ENCODE peak calls at places on chromosomes 4 and X, in four cellular contexts. One of them, this sample, is unnamed. For H3K4me1, the result is how much of the 10 kb centered on the place peaks cover.

GRCh38 chr4:81698536-81698935 is 226.8 kb upstream of the RASGEF1B start:
- DNase-seq in HepG2: no peak
- DNase-seq in GM12878: no peak
- DNase-seq in prostate gland: no peak
- DNase-seq in this sample: no peak

GRCh38 chr4:157447195-157447594 is 226.7 kb downstream of the GRIA2 start:
- DNase-seq in GM12878: no peak
- DNase-seq in prostate gland: no peak
- DNase-seq in HepG2: no peak
- DNase-seq in this sample: no peak

GRCh38 chr4:125432078-125432477 is 117.3 kb downstream of the FAT4 start:
- DNase-seq in HepG2: peak
- DNase-seq in prostate gland: no peak
- DNase-seq in GM12878: no peak
- DNase-seq in this sample: no peak

GRCh38 chr4:2261110-2261852 is 628 bp downstream of the MXD4 start:
- DNase-seq in HepG2: no peak
- DNase-seq in GM12878: no peak
- DNase-seq in prostate gland: no peak
- DNase-seq in this sample: peak

GRCh38 chrX:111652719-111653118 is 28.3 kb upstream of the ALG13 start:
- DNase-seq in HepG2: no peak
- DNase-seq in GM12878: no peak
- DNase-seq in prostate gland: no peak
- DNase-seq in this sample: no peak

GRCh38 chr4:13944095-13944501 is 316.6 kb upstream of the BOD1L1 start:
- DNase-seq in prostate gland: peak
- DNase-seq in GM12878: no peak
- DNase-seq in HepG2: no peak
- DNase-seq in this sample: no peak

GRCh38 chrX:78024349-78025108 is 55.1 kb upstream of the PGAM4 start:
- DNase-seq in prostate gland: no peak
- DNase-seq in HepG2: peak
- DNase-seq in GM12878: no peak
- DNase-seq in this sample: peak

GRCh38 chrX:131987252-131987651 is 35.9 kb upstream of the STK26 start:
- DNase-seq in prostate gland: no peak
- DNase-seq in GM12878: peak
- DNase-seq in HepG2: no peak
- DNase-seq in this sample: no peak

GRCh38 chr4:146567396-146567795 is 45.7 kb upstream of the SLC10A7 start:
- DNase-seq in HepG2: no peak
- DNase-seq in GM12878: no peak
- DNase-seq in prostate gland: no peak
- DNase-seq in this sample: no peak

GRCh38 chrX:115350696-115351408 is 61.3 kb downstream of the LUZP4 start:
- DNase-seq in GM12878: no peak
- DNase-seq in HepG2: no peak
- DNase-seq in prostate gland: no peak
- DNase-seq in this sample: no peak

GRCh38 chrX:989959-990510 is 222.4 kb downstream of the CRLF2 start:
- DNase-seq in GM12878: peak
- DNase-seq in prostate gland: no peak
- DNase-seq in HepG2: no peak
- DNase-seq in this sample: no peak

GRCh38 chr4:151260526-151260925 is 16.4 kb upstream of the PRSS48 start:
- DNase-seq in HepG2: no peak
- DNase-seq in GM12878: no peak
- DNase-seq in prostate gland: no peak
- DNase-seq in this sample: no peak

GRCh38 chrX:18998653-18999052 is 14.7 kb upstream of the PHKA2 start:
- DNase-seq in prostate gland: no peak
- DNase-seq in GM12878: no peak
- DNase-seq in HepG2: no peak
- DNase-seq in this sample: no peak

GRCh38 chrX:97315939-97316338 is 432.2 kb downstream of the RPA4 start:
- DNase-seq in GM12878: no peak
- DNase-seq in prostate gland: no peak
- DNase-seq in HepG2: no peak
- DNase-seq in this sample: no peak

GRCh38 chr4:162644346-162644745 is 480.5 kb upstream of the FSTL5 start:
- DNase-seq in prostate gland: no peak
- DNase-seq in HepG2: no peak
- DNase-seq in GM12878: no peak
- DNase-seq in this sample: no peak

GRCh38 chr4:158775091-158775651 is 6.3 kb downstream of the FNIP2 start:
- DNase-seq in HepG2: no peak
- DNase-seq in prostate gland: no peak
- DNase-seq in GM12878: no peak
- DNase-seq in this sample: no peak

GRCh38 chr4:2105559-2105958 is 46.4 kb downstream of the NAT8L start:
- DNase-seq in prostate gland: no peak
- DNase-seq in GM12878: no peak
- DNase-seq in HepG2: no peak
- DNase-seq in this sample: no peak

GRCh38 chr4:39363773-39364393 is 2.3 kb downstream of the RFC1 start:
- DNase-seq in prostate gland: no peak
- DNase-seq in GM12878: no peak
- DNase-seq in HepG2: no peak
- DNase-seq in this sample: no peak

GRCh38 chr4:24988776-24989175 is 42.0 kb downstream of the LGI2 start:
- DNase-seq in HepG2: peak
- DNase-seq in GM12878: no peak
- DNase-seq in prostate gland: no peak
- DNase-seq in this sample: no peak

GRCh38 chrX:150643271-150643670 is 49.9 kb upstream of the MTMR1 start:
- DNase-seq in prostate gland: no peak
- DNase-seq in GM12878: no peak
- DNase-seq in HepG2: no peak
- DNase-seq in this sample: no peak

GRCh38 chr4:77072195-77072753 is 3.5 kb downstream of the CCNI start:
- DNase-seq in GM12878: no peak
- DNase-seq in HepG2: peak
- DNase-seq in prostate gland: no peak
- DNase-seq in this sample: no peak

GRCh38 chr4:157978680-157979361 is 194.0 kb downstream of the GASK1B start:
- DNase-seq in prostate gland: peak
- DNase-seq in GM12878: no peak
- DNase-seq in HepG2: peak
- DNase-seq in this sample: peak

GRCh38 chr4:41599192-41599786 is 61.3 kb downstream of the LIMCH1 start:
- DNase-seq in HepG2: no peak
- DNase-seq in GM12878: no peak
- DNase-seq in prostate gland: no peak
- DNase-seq in this sample: no peak

GRCh38 chrX:63686878-63687714 is 97.9 kb downstream of the ARHGEF9 start:
- DNase-seq in prostate gland: no peak
- DNase-seq in HepG2: peak
- DNase-seq in GM12878: peak
- DNase-seq in this sample: no peak

GRCh38 chrX:137427813-137428212 is 138.1 kb upstream of the ZIC3 start:
- DNase-seq in HepG2: no peak
- DNase-seq in GM12878: no peak
- DNase-seq in prostate gland: no peak
- DNase-seq in this sample: no peak

GRCh38 chr4:189221691-189222090 is 719.0 kb upstream of the FRG1 start:
- DNase-seq in prostate gland: no peak
- DNase-seq in GM12878: no peak
- DNase-seq in HepG2: no peak
- DNase-seq in this sample: no peak

GRCh38 chr4:142405021-142405991 is 440.8 kb downstream of the INPP4B start:
- DNase-seq in prostate gland: peak
- DNase-seq in HepG2: no peak
- DNase-seq in GM12878: peak
- DNase-seq in this sample: peak

GRCh38 chr4:3780347-3781171 is 14.4 kb downstream of the ADRA2C start:
- DNase-seq in GM12878: no peak
- DNase-seq in HepG2: peak
- DNase-seq in prostate gland: no peak
- DNase-seq in this sample: no peak

GRCh38 chr4:106421441-106422296 is 53.1 kb upstream of the GIMD1 start:
- DNase-seq in prostate gland: no peak
- DNase-seq in GM12878: no peak
- DNase-seq in HepG2: peak
- DNase-seq in this sample: no peak

DNA sequence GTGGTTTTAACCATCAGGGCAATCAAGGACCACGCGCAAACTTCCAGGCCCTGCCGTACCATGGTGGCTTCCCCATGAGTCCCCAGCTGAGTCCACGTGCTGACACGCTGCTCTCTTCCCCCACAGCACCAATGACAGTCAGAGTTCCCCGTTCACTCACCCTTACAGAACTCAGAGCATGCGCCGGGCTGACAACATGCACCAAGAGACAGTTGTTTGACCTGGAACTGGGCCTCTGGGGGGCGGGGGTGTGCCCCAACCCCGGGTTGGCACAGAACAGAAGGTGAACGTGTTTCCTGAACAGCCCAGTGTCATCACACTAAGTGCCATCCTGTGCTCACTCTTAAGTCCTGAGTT is 29.4 kb downstream of the IRF2 start:
- DNase-seq in GM12878: peak
- DNase-seq in prostate gland: no peak
- DNase-seq in HepG2: no peak
- DNase-seq in this sample: no peak
- H3K4me1 ChIP-seq in GM12878: under half
- H3K4me1 ChIP-seq in prostate gland: under half
- H3K4me1 ChIP-seq in HepG2: under half
- H3K4me1 ChIP-seq in this sample: half or more

GRCh38 chr4:103198111-103198765 is at the start of gene CENPE:
- DNase-seq in HepG2: peak
- DNase-seq in GM12878: peak
- DNase-seq in prostate gland: peak
- DNase-seq in this sample: peak
- TF ChIP-seq POLR2A in HepG2: peak
- TF ChIP-seq POLR2A in GM12878: peak
- TF ChIP-seq POLR2A in prostate gland: peak
- TF ChIP-seq POLR2A in this sample: peak

DNA sequence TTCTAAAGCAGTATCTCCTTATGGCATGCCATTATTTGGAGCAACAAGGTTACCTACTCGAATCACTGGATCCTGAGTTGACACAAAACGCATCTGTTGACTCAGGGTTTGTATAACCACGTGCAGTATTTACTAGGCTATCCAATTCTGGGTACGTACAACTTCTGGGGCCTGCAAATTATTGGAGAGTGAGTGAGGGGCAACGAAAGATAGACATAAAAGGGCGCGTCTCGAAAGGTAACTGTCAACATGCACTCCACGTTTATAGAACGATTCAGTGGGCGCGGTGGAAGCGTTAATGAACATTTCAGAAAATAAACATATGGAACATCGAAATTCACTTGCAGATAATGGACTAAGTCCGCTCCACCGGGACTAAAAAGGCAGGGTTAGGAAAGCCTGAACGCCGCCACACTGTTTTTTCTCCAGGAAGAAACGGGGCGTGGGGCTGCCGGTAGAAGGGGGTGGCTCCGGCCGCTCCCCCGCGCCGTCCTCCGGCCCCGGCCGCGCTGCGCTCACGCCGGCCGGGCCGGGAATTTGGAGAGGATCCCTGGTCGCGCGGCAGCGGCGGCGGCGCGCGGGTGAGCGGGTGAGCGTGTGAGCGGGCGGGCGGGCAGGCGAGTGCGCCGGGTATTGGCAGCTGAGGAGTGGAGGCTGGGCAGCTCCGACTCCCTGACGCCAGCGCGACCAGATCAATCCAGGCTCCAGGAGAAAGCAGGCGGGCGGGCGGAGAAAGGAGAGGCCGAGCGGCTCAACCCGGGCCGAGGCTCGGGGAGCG is at the start of gene SMAD1:
- DNase-seq in HepG2: peak
- DNase-seq in prostate gland: peak
- DNase-seq in GM12878: no peak
- DNase-seq in this sample: peak
- TF ChIP-seq POLR2AphosphoS5 in HepG2: peak
- TF ChIP-seq POLR2AphosphoS5 in prostate gland: peak
- TF ChIP-seq POLR2AphosphoS5 in GM12878: no peak
- TF ChIP-seq POLR2AphosphoS5 in this sample: peak

DNA sequence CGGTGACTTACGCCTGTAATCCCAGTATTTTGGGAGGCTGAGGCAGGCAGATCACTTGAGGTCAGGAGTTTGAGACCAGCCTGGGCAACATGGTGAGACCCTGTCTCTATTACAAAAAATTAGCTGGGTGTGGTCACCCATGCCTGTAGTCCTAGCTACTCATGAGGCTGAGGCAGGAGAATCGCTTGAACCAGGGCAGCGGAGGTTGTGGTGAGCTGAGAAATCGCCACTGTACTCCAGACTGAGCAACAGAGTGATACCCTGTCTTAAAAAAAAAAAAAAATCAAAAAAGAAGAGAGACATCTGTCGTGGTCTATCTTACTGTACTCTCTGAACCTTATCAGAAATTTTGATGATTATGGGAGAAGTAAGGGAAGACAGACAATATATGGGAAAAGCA is 144.3 kb downstream of the CAMK2D start:
- DNase-seq in HepG2: no peak
- DNase-seq in prostate gland: no peak
- DNase-seq in GM12878: no peak
- DNase-seq in this sample: no peak
- H3K4me1 ChIP-seq in HepG2: under half
- H3K4me1 ChIP-seq in prostate gland: under half
- H3K4me1 ChIP-seq in GM12878: under half
- H3K4me1 ChIP-seq in this sample: under half

This sample was measured in upper lobe of left lung.